ENCODE peak calls at places on chromosomes 12 and 14, in four cellular contexts. T is GM23338, S is right cardiac atrium, F is HCT116. G is an unnamed sample.

GRCh38 chr14:69399750-69400149 is 1.3 kb downstream of the SLC39A9 start:
- DNase-seq in T (no peak), F (no peak), S (no peak), G (no peak)

GRCh38 chr14:70514168-70515069 is 20.4 kb downstream of the ADAM20 start:
- DNase-seq in S (no peak), F (no peak), T (no peak), G (no peak)

GRCh38 chr14:77616133-77616453 is 344 bp downstream of the SPTLC2 start:
- DNase-seq in S (no peak), F (no peak), T (no peak), G (peak)

GRCh38 chr14:49598479-49599301 is at the start of gene LRR1:
- DNase-seq in S (peak), T (peak), F (peak), G (peak)

GRCh38 chr14:55074662-55075061 is 23.2 kb downstream of the MAPK1IP1L start:
- DNase-seq in F (no peak), T (peak), S (no peak), G (peak)

GRCh38 chr14:67942311-67942710 is 122.7 kb downstream of the RAD51B start:
- DNase-seq in T (no peak), F (no peak), S (no peak), G (no peak)

GRCh38 chr14:104936361-104937155 is 11.9 kb downstream of the PLD4 start:
- DNase-seq in T (no peak), S (peak), F (no peak), G (no peak)

GRCh38 chr14:31770271-31770670 is 209.1 kb downstream of the NUBPL start:
- DNase-seq in T (no peak), S (peak), F (no peak), G (no peak)

GRCh38 chr12:96212456-96213375 is 18.5 kb downstream of the ELK3 start:
- DNase-seq in T (no peak), S (no peak), F (no peak), G (no peak)

GRCh38 chr12:2961705-2962104 is 2.5 kb downstream of the TEAD4 start:
- DNase-seq in S (no peak), T (peak), F (no peak), G (no peak)

GRCh38 chr12:2963760-2964292 is 4.6 kb downstream of the TEAD4 start:
- DNase-seq in S (peak), T (peak), F (no peak), G (no peak)

GRCh38 chr12:2960432-2960956 is 1.3 kb downstream of the TEAD4 start:
- DNase-seq in F (no peak), T (no peak), S (no peak), G (no peak)

GRCh38 chr12:2960996-2961616 is 1.9 kb downstream of the TEAD4 start:
- DNase-seq in S (no peak), F (no peak), T (peak), G (no peak)

DNA sequence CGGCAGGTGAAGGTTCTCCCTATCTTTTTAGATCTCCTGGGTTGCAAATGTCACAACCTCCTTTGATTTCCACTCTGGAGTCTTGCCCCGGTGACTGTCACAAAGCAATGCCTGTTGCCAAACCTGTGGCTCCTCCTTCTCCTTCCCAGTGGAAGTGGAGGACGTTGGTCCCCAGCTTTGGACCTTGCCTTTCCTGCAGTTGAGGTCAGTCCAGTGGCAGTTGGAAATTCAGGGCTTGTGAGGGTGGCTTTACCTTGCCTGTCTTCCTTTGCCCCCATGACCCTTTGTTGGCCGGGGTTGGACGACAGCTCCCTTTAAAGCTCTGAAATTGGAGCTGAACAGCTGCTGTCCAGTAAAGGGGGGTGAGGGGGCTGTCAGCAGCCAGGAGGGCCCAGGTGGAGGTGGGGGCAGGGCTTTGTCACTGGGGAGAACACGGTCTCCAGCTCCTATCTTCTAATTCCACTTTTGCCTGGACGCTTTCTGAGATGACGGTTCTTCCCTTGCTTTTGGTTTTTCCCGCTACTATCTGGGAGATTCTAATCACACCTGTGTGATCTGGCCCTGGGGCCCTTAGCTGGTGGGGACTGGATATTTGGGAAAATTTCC is 4.1 kb downstream of the TEAD4 start:
- DNase-seq in T (peak), S (no peak), F (no peak), G (no peak)
- H3K4me3 ChIP-seq in T (peak), S (no peak), F (no peak), G (no peak)

GRCh38 chr14:72646861-72647528 is 246.9 kb downstream of the DPF3 start:
- DNase-seq in F (no peak), S (no peak), T (no peak), G (peak)
- H3K27ac ChIP-seq in F (no peak), S (no peak), T (no peak), G (no peak)

DNA sequence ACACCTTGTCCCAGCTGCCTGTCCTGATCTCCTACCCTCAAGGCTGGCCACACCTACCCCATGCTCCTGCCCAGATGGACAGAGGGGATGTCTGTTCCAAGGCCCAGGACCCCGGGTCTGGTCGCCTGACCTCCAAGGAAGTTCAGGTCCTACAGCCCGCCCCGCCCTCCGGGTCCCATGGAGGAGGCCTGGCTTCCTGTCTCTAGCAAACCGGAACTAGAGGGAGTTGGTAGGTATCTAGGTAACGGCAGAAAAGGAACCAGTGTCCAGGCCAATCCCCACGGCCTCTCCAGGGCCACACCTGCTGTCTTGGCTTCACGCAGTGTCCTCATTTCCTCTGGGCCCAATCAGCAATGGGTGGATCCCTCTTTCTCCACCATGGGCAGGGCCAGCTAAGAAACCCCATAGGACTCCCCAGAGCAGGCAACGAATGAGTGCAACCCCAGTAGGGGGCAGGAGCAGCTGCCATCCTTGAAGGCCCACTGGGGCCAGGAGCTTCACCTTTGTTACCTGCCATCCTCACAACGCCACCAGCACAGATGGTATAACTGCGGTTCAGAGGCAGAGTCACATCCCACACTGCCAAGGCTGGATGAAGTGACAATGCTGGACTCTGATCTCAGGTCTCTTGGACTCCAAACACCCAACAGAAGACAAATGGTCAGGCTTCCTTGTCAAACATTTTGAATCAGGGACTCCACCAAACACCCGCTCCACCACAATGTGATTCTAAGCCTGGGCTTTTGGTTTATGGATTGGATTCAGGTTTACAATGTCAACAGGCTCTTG is 25.1 kb upstream of the RPLP0 start:
- DNase-seq in S (no peak), F (no peak), T (peak), G (no peak)
- H3K4me3 ChIP-seq in S (no peak), F (no peak), T (no peak), G (no peak)

DNA sequence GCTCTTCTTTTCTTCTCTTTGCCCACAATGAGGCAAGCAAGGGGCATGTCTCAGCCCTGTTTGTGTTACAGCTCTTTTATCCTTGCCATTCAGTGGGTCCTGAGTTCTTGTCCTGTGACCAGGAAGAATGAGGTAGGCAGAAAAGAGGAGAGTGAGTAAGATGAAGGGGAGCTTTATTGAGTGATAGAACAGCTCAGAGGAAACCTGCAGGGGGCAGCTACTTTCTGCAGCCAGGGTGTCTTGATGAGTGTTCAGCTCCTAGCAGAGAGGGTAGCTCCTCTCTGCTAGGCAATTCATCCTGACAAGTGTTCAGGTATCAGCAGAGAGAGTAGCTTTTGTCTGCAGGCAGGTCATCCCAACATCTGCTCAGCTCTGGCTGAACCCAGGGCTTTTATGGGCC is 41.0 kb downstream of the HSD17B6 start:
- DNase-seq in F (no peak), T (no peak), S (no peak), G (no peak)
- H3K27ac ChIP-seq in F (no peak), T (no peak), S (no peak), G (no peak)

G was measured in testis.